ENCODE peak calls at places on chromosomes 5 and 9, in six cellular contexts. S is LoVo; I is RPMI7951; X is mucosa of gallbladder; T is mesenteric fat pad; U is activated CD4-positive, alpha-beta T cell treated with anti-CD3 and anti-CD28 coated beads for 4 hours. Z is an unnamed sample.

GRCh38 chr5:89044665-89045200 is 161.7 kb upstream of the MEF2C start:
- DNase-seq in S (no peak), I (peak), X (no peak), T (no peak), U (no peak), Z (no peak)

GRCh38 chr9:6788175-6789016 is 30.6 kb downstream of the KDM4C start:
- DNase-seq in S (peak), I (peak), X (peak), T (no peak), U (no peak), Z (peak)

GRCh38 chr5:2755811-2756210 is 4.3 kb upstream of the IRX2 start:
- DNase-seq in S (no peak), I (no peak), X (no peak), T (no peak), U (no peak), Z (no peak)

GRCh38 chr5:180873628-180874520 is 12.8 kb upstream of the ZFP62 start:
- DNase-seq in S (no peak), I (peak), X (no peak), T (no peak), U (no peak), Z (no peak)

GRCh38 chr5:137604348-137605095 is 105.4 kb upstream of the SPOCK1 start:
- DNase-seq in S (no peak), I (no peak), X (no peak), T (no peak), U (no peak), Z (no peak)

GRCh38 chr5:67263656-67264055 is 67.1 kb upstream of the CD180 start:
- DNase-seq in S (no peak), I (no peak), X (no peak), T (no peak), U (no peak), Z (no peak)

GRCh38 chr9:127868278-127868903 is 9.1 kb downstream of the AK1 start:
- DNase-seq in S (no peak), I (no peak), X (no peak), T (no peak), U (no peak), Z (no peak)

GRCh38 chr5:170132642-170133448 is 27.1 kb downstream of the FOXI1 start:
- DNase-seq in S (no peak), I (peak), X (no peak), T (no peak), U (no peak), Z (no peak)

GRCh38 chr9:34254141-34254913 is 74.7 kb downstream of the KIF24 start:
- DNase-seq in S (peak), I (peak), X (no peak), T (no peak), U (no peak), Z (peak)

GRCh38 chr5:15584528-15584927 is 84.5 kb downstream of the FBXL7 start:
- DNase-seq in S (no peak), I (no peak), X (no peak), T (no peak), U (no peak), Z (no peak)

GRCh38 chr5:119031905-119032304 is 39.0 kb upstream of the DMXL1 start:
- DNase-seq in S (no peak), I (peak), X (no peak), T (no peak), U (peak), Z (peak)

GRCh38 chr9:117448066-117448465 is 33.2 kb upstream of the ASTN2 start:
- DNase-seq in S (no peak), I (peak), X (no peak), T (no peak), U (no peak), Z (no peak)

GRCh38 chr5:128213340-128213739 is 129.8 kb downstream of the SLC12A2 start:
- DNase-seq in S (peak), I (peak), X (peak), T (no peak), U (peak), Z (peak)

GRCh38 chr5:176803943-176804498 is 6.3 kb upstream of the UNC5A start:
- DNase-seq in S (peak), I (peak), X (no peak), T (no peak), U (no peak), Z (no peak)

GRCh38 chr5:116308391-116308790 is 223.6 kb downstream of the COMMD10 start:
- DNase-seq in S (no peak), I (no peak), X (no peak), T (no peak), U (no peak), Z (peak)

GRCh38 chr9:105901514-105902109 is 207.3 kb downstream of the TMEM38B start:
- DNase-seq in S (no peak), I (peak), X (no peak), T (no peak), U (no peak), Z (no peak)

GRCh38 chr9:119868694-119869093 is 499.5 kb upstream of the BRINP1 start:
- DNase-seq in S (no peak), I (no peak), X (peak), T (no peak), U (no peak), Z (no peak)

GRCh38 chr5:124728331-124729307 is 17.8 kb downstream of the ZNF608 start:
- DNase-seq in S (no peak), I (no peak), X (no peak), T (no peak), U (no peak), Z (no peak)